ENCODE peak calls at places on chromosomes 13 and 19, in four cellular contexts. Y is K562, J is endothelial cell of umbilical vein, L is HCT116. H is an unnamed sample.

GRCh38 chr19:17831419-17831888 is 10.1 kb upstream of the INSL3 start:
- DNase-seq in Y (no peak), J (no peak), L (no peak), H (no peak)

GRCh38 chr19:7799640-7800355 is 30.2 kb upstream of the EVI5L start:
- DNase-seq in Y (peak), J (peak), L (peak), H (no peak)

GRCh38 chr13:25371608-25372274 is at the start of gene ATP8A2:
- DNase-seq in Y (peak), J (no peak), L (no peak), H (no peak)

GRCh38 chr13:42116225-42116624 is 67.8 kb downstream of the DGKH start:
- DNase-seq in Y (no peak), J (no peak), L (no peak), H (no peak)

GRCh38 chr13:84037937-84038464 is 155.7 kb upstream of the SLITRK1 start:
- DNase-seq in Y (no peak), J (no peak), L (no peak), H (peak)

GRCh38 chr13:66076417-66076816 is 1153.7 kb downstream of the PCDH9 start:
- DNase-seq in Y (no peak), J (no peak), L (no peak), H (no peak)

GRCh38 chr13:74036373-74036772 is 97.8 kb downstream of the KLF12 start:
- DNase-seq in Y (no peak), J (no peak), L (no peak), H (no peak)

GRCh38 chr13:68380041-68380973 is 1150.2 kb upstream of the PCDH9 start:
- DNase-seq in Y (no peak), J (no peak), L (no peak), H (no peak)

GRCh38 chr13:40611635-40612422 is 54.6 kb downstream of the FOXO1 start:
- DNase-seq in Y (no peak), J (no peak), L (no peak), H (no peak)

GRCh38 chr13:99086869-99087129 is 108.9 kb upstream of the DOCK9 start:
- DNase-seq in Y (no peak), J (peak), L (no peak), H (no peak)

GRCh38 chr19:38402967-38403674 is at the start of gene FAM98C:
- DNase-seq in Y (peak), J (peak), L (peak), H (peak)

GRCh38 chr19:30229524-30230174 is 142.5 kb upstream of the ZNF536 start:
- DNase-seq in Y (no peak), J (no peak), L (no peak), H (no peak)

GRCh38 chr13:30997697-30998547 is 65.5 kb downstream of the TEX26 start:
- DNase-seq in Y (no peak), J (no peak), L (no peak), H (no peak)

GRCh38 chr19:15622991-15623390 is 8.0 kb downstream of the CYP4F8 start:
- DNase-seq in Y (no peak), J (no peak), L (no peak), H (no peak)

GRCh38 chr19:41261474-41262190 is 2.5 kb upstream of the HNRNPUL1 start:
- DNase-seq in Y (no peak), J (no peak), L (no peak), H (no peak)

GRCh38 chr13:109989155-109989554 is 202.8 kb upstream of the IRS2 start:
- DNase-seq in Y (no peak), J (no peak), L (no peak), H (no peak)

GRCh38 chr19:17333611-17334413 is 843 bp downstream of the ANO8 start:
- DNase-seq in Y (peak), J (no peak), L (peak), H (peak)

GRCh38 chr19:35077411-35078223 is 36.1 kb downstream of the HPN start:
- DNase-seq in Y (no peak), J (no peak), L (no peak), H (no peak)

GRCh38 chr19:710767-711166 is 2.0 kb downstream of the PALM start:
- DNase-seq in Y (no peak), J (no peak), L (no peak), H (no peak)

GRCh38 chr13:26752671-26753070 is 7.9 kb downstream of the GPR12 start:
- DNase-seq in Y (no peak), J (no peak), L (no peak), H (no peak)

GRCh38 chr13:80262051-80262695 is 78.8 kb downstream of the SPRY2 start:
- DNase-seq in Y (no peak), J (no peak), L (no peak), H (no peak)

GRCh38 chr13:24251525-24251924 is 57.9 kb upstream of the C1QTNF9 start:
- DNase-seq in Y (no peak), J (no peak), L (no peak), H (no peak)

GRCh38 chr19:47013041-47013517 is 6.6 kb upstream of the NPAS1 start:
- DNase-seq in Y (peak), J (peak), L (peak), H (no peak)

GRCh38 chr19:44993526-44993925 is 7.7 kb upstream of the RELB start:
- DNase-seq in Y (no peak), J (no peak), L (no peak), H (no peak)

GRCh38 chr13:103883698-103884097 is 817.5 kb upstream of the SLC10A2 start:
- DNase-seq in Y (no peak), J (no peak), L (no peak), H (no peak)

GRCh38 chr19:47357788-47358680 is 8.9 kb downstream of the DHX34 start:
- DNase-seq in Y (no peak), J (no peak), L (no peak), H (no peak)

GRCh38 chr19:16584825-16585801 is 12.9 kb upstream of the SLC35E1 start:
- DNase-seq in Y (peak), J (no peak), L (no peak), H (no peak)

GRCh38 chr19:35322014-35322413 is 7.0 kb upstream of the CD22 start:
- DNase-seq in Y (no peak), J (no peak), L (no peak), H (no peak)

GRCh38 chr19:11173516-11174155 is 18.1 kb upstream of the SPC24 start:
- DNase-seq in Y (no peak), J (no peak), L (no peak), H (no peak)

GRCh38 chr19:51078104-51078503 is 4.6 kb downstream of the KLK14 start:
- DNase-seq in Y (no peak), J (no peak), L (no peak), H (no peak)

GRCh38 chr19:55086730-55087541 is 11.3 kb downstream of the EPS8L1 start:
- DNase-seq in Y (no peak), J (peak), L (no peak), H (no peak)

GRCh38 chr19:55088021-55088451 is 12.4 kb downstream of the EPS8L1 start:
- DNase-seq in Y (no peak), J (no peak), L (no peak), H (no peak)

GRCh38 chr19:55085923-55086715 is 10.4 kb downstream of the EPS8L1 start:
- DNase-seq in Y (no peak), J (no peak), L (no peak), H (no peak)

GRCh38 chr19:55088543-55089265 is 13.0 kb downstream of the EPS8L1 start:
- DNase-seq in Y (peak), J (peak), L (no peak), H (no peak)

DNA sequence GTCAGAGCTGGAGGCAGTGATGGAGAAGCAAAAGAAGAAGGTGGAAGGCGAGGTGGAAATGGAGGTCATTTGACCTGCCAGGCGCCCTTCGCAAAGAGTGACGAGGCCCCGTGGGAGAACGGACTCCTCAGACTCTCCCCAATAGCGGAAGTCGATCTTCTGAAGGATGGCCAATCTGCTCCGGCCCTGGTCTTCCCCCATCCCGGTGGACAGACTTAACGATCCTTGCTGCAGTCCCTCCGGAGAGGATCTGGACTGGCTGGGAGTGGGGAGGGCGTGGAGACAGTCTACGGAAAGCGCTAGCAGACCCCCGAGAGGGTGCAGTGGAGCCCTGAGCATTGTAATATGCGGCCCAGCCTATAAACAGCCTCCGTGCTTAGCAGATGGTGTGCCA is 11.9 kb downstream of the EPS8L1 start:
- DNase-seq in Y (no peak), J (no peak), L (no peak), H (no peak)
- H3K9ac ChIP-seq in Y (peak), J (peak), L (no peak), H (no peak)

GRCh38 chr19:2424686-2425621 is 2.4 kb downstream of the TIMM13 start:
- DNase-seq in Y (peak), J (peak), L (no peak), H (no peak)

GRCh38 chr19:2428027-2428690 is 773 bp upstream of the TIMM13 start:
- DNase-seq in Y (no peak), J (no peak), L (no peak), H (no peak)

GRCh38 chr19:2425622-2426581 is 1.5 kb downstream of the TIMM13 start:
- DNase-seq in Y (no peak), J (no peak), L (no peak), H (no peak)

GRCh38 chr19:2427323-2428026 is at the start of gene TIMM13:
- DNase-seq in Y (peak), J (peak), L (peak), H (peak)

DNA sequence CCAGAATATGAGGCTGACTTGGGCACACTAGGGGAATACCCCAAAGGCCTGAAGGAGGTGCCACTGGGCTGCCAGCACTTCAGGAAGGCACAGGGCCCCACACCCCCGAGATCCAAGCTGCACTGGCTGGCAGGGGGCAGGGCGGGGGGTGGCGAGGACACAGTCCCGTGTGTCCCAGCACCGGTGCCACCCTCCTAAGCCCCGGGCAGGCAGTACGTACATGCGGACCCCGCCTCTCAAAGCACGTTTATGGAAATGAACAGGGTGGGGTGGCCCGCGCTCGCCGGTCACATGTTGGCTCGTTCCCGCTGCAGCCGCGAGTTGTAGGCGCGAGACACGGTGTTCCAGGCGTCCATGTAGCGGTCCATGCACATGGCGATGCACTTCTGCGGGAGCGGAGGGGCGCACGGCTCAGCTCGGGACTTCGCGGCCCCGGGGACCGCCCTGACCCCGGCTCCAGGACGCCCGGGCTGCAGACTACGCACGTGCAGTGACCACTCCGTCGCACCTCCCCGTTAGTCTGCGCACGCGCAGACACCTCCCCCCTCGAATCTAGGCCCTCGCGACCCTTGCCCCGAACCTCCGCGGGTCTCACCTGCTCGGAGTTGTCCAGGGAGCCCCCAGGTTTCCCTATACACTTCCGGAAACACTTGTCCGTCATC is 594 bp downstream of the TIMM13 start:
- DNase-seq in Y (peak), J (no peak), L (peak), H (no peak)
- TF ChIP-seq POLR2AphosphoS5 in Y (no peak), J (peak), L (no peak), H (no peak)

GRCh38 chr19:33798701-33799111 is 2.0 kb downstream of the KCTD15 start:
- DNase-seq in Y (no peak), J (peak), L (no peak), H (no peak)

GRCh38 chr19:33795370-33796163 is 1.1 kb upstream of the KCTD15 start:
- DNase-seq in Y (peak), J (peak), L (no peak), H (peak)

GRCh38 chr19:33796164-33797100 is at the start of gene KCTD15:
- DNase-seq in Y (peak), J (peak), L (no peak), H (no peak)

GRCh38 chr19:33797821-33798633 is 1.4 kb downstream of the KCTD15 start:
- DNase-seq in Y (peak), J (peak), L (no peak), H (no peak)

GRCh38 chr19:33794578-33795369 is 1.9 kb upstream of the KCTD15 start:
- DNase-seq in Y (no peak), J (no peak), L (no peak), H (no peak)
- H3K27ac ChIP-seq in Y (peak), J (peak), L (peak), H (no peak)

GRCh38 chr19:54415208-54415900 is at the start of gene TTYH1:
- DNase-seq in Y (peak), J (no peak), L (no peak), H (no peak)
- H3K9ac ChIP-seq in Y (peak), J (no peak), L (no peak), H (no peak)

H was measured in SK-N-MC.